ENCODE peak calls at places on chromosomes 1 and 21, in four cellular contexts. U is DMS 273 treated with DMSO at 0.1 percent for 48 hours; X is naive thymus-derived CD8-positive, alpha-beta T cell; V is amygdala. G is an unnamed sample.

GRCh38 chr21:38352536-38353219 is 95.9 kb downstream of the KCNJ15 start:
- DNase-seq in U (no peak), X (no peak), V (no peak), G (peak)

GRCh38 chr1:240666548-240667198 is 54.7 kb upstream of the GREM2 start:
- DNase-seq in U (no peak), X (no peak), V (no peak), G (no peak)

GRCh38 chr1:84415386-84415785 is 17.1 kb downstream of the DNASE2B start:
- DNase-seq in U (no peak), X (no peak), V (no peak), G (no peak)

GRCh38 chr1:168987330-168987729 is 119.2 kb upstream of the ATP1B1 start:
- DNase-seq in U (no peak), X (no peak), V (no peak), G (no peak)

GRCh38 chr1:224258351-224258750 is 71.6 kb downstream of the NVL start:
- DNase-seq in U (no peak), X (no peak), V (no peak), G (no peak)

GRCh38 chr1:118253310-118253903 is 68.4 kb upstream of the SPAG17 start:
- DNase-seq in U (peak), X (no peak), V (no peak), G (no peak)

GRCh38 chr1:182350839-182351238 is 40.8 kb downstream of the GLUL start:
- DNase-seq in U (no peak), X (no peak), V (no peak), G (no peak)

GRCh38 chr1:109802136-109802900 is 38.6 kb upstream of the EPS8L3 start:
- DNase-seq in U (no peak), X (peak), V (no peak), G (peak)

GRCh38 chr1:36924282-36924791 is 110.0 kb downstream of the GRIK3 start:
- DNase-seq in U (no peak), X (no peak), V (no peak), G (peak)

GRCh38 chr1:175889848-175890247 is 146.5 kb upstream of the TNR start:
- DNase-seq in U (no peak), X (no peak), V (no peak), G (no peak)

G was measured in breast epithelium.